ENCODE peak calls at places on chromosomes 1 and 21, in nine cellular contexts. R is stimulated activated CD4-positive, alpha-beta T cell treated with anti-CD3 and anti-CD28 coated beads, Interleukin-12 subunit alpha, Interleukin-12 subunit beta, amount 100 ng/mL, for 48 hours; E is activated naive CD8-positive, alpha-beta T cell treated with anti-CD3 and anti-CD28 coated beads, Interleukin-2, amount 50 U/mL, for 24 hours; Q is naive thymus-derived CD8-positive, alpha-beta T cell; Y is tibial artery; J is adrenal gland; V is esophagus muscularis mucosa; F is neuronal stem cell; S is NCI-H446. X is an unnamed sample.
A peak's percentile ranks its signal among the peaks of the same experiment; 100 is the strongest.

GRCh38 chr1:244450597-244451538 is 841 bp downstream of the ADSS2 start:
- DNase-seq in R (peak; percentile 30), E (peak; percentile 62), Q (peak; percentile 80), Y (peak; percentile 52), J (peak; percentile 65), V (peak; percentile 94), F (peak; percentile 32), S (peak; percentile 6), X (peak; percentile 81)

GRCh38 chr21:36881223-36881622 is 85.2 kb downstream of the HLCS start:
- DNase-seq in R (no peak), E (no peak), Q (no peak), Y (no peak), J (no peak), V (no peak), F (no peak), S (no peak), X (no peak)

GRCh38 chr1:221923921-221924598 is 182.2 kb upstream of the DUSP10 start:
- DNase-seq in R (no peak), E (no peak), Q (no peak), Y (no peak), J (no peak), V (peak; percentile 70), F (no peak), S (no peak), X (no peak)

GRCh38 chr1:84839544-84839943 is 53.5 kb downstream of the LPAR3 start:
- DNase-seq in R (no peak), E (no peak), Q (no peak), Y (no peak), J (no peak), V (no peak), F (no peak), S (no peak), X (no peak)

GRCh38 chr1:18256318-18257235 is 149.0 kb downstream of the IGSF21 start:
- DNase-seq in R (peak; percentile 9), E (peak; percentile 26), Q (no peak), Y (no peak), J (peak; percentile 68), V (no peak), F (peak; percentile 87), S (no peak), X (no peak)

GRCh38 chr21:41899431-41900202 is 20.5 kb upstream of the PRDM15 start:
- DNase-seq in R (peak; percentile 37), E (peak; percentile 73), Q (no peak), Y (no peak), J (no peak), V (no peak), F (no peak), S (no peak), X (peak; percentile 4)

GRCh38 chr21:41478319-41479177 is 29.4 kb downstream of the TMPRSS2 start:
- DNase-seq in R (no peak), E (no peak), Q (no peak), Y (no peak), J (no peak), V (no peak), F (no peak), S (no peak), X (no peak)

GRCh38 chr1:179591592-179592580 is at the start of gene TDRD5:
- DNase-seq in R (no peak), E (no peak), Q (no peak), Y (no peak), J (peak; percentile 34), V (no peak), F (no peak), S (no peak), X (no peak)

GRCh38 chr1:91502882-91503184 is 2.2 kb downstream of the CDC7 start:
- DNase-seq in R (no peak), E (no peak), Q (no peak), Y (no peak), J (no peak), V (no peak), F (no peak), S (no peak), X (no peak)

GRCh38 chr1:4976859-4977440 is 322.5 kb downstream of the AJAP1 start:
- DNase-seq in R (no peak), E (no peak), Q (no peak), Y (no peak), J (no peak), V (no peak), F (no peak), S (no peak), X (no peak)

GRCh38 chr1:151680812-151681211 is 35.8 kb downstream of the CELF3 start:
- DNase-seq in R (no peak), E (no peak), Q (no peak), Y (no peak), J (no peak), V (no peak), F (no peak), S (no peak), X (no peak)

GRCh38 chr1:1455366-1455884 is 5.9 kb downstream of the ATAD3C start:
- DNase-seq in R (no peak), E (no peak), Q (no peak), Y (no peak), J (no peak), V (no peak), F (no peak), S (no peak), X (no peak)

GRCh38 chr1:163060343-163061007 is 8.7 kb upstream of the RGS4 start:
- DNase-seq in R (no peak), E (no peak), Q (no peak), Y (no peak), J (no peak), V (no peak), F (no peak), S (no peak), X (no peak)

GRCh38 chr1:180462099-180462498 is 40.3 kb downstream of the ACBD6 start:
- DNase-seq in R (no peak), E (no peak), Q (no peak), Y (no peak), J (no peak), V (no peak), F (no peak), S (no peak), X (no peak)

GRCh38 chr1:17653728-17654351 is 101.3 kb upstream of the ACTL8 start:
- DNase-seq in R (peak; percentile 14), E (peak; percentile 30), Q (no peak), Y (no peak), J (peak; percentile 66), V (no peak), F (no peak), S (peak; percentile 28), X (peak; percentile 9)

GRCh38 chr1:225651872-225652725 is 824 bp downstream of the ENAH start:
- DNase-seq in R (no peak), E (no peak), Q (no peak), Y (no peak), J (peak; percentile 53), V (no peak), F (peak; percentile 35), S (no peak), X (no peak)

GRCh38 chr21:38333290-38334272 is 76.8 kb downstream of the KCNJ15 start:
- DNase-seq in R (no peak), E (no peak), Q (no peak), Y (no peak), J (no peak), V (no peak), F (no peak), S (peak; percentile 13), X (no peak)

GRCh38 chr1:56578963-56579875 is at the start of gene PLPP3:
- DNase-seq in R (no peak), E (peak; percentile 14), Q (no peak), Y (peak; percentile 90), J (peak; percentile 86), V (peak; percentile 98), F (peak; percentile 85), S (peak; percentile 72), X (no peak)

GRCh38 chr1:204573563-204573925 is 57.3 kb downstream of the MDM4 start:
- DNase-seq in R (no peak), E (no peak), Q (no peak), Y (no peak), J (no peak), V (no peak), F (no peak), S (no peak), X (no peak)

GRCh38 chr1:243924588-243925349 is 74.7 kb upstream of the AKT3 start:
- DNase-seq in R (no peak), E (no peak), Q (no peak), Y (no peak), J (no peak), V (no peak), F (no peak), S (no peak), X (no peak)

GRCh38 chr1:165828103-165828558 is 717 bp downstream of the UCK2 start:
- DNase-seq in R (peak; percentile 41), E (peak; percentile 69), Q (no peak), Y (no peak), J (peak; percentile 38), V (no peak), F (peak; percentile 36), S (peak; percentile 72), X (peak; percentile 18)

GRCh38 chr1:177770096-177770495 is 199.8 kb downstream of the SEC16B start:
- DNase-seq in R (no peak), E (no peak), Q (no peak), Y (no peak), J (no peak), V (no peak), F (no peak), S (no peak), X (no peak)

GRCh38 chr1:25166847-25167246 is 65.5 kb downstream of the SYF2 start:
- DNase-seq in R (no peak), E (no peak), Q (no peak), Y (no peak), J (no peak), V (no peak), F (no peak), S (no peak), X (no peak)

GRCh38 chr1:50427086-50427817 is 4.0 kb upstream of the DMRTA2 start:
- DNase-seq in R (no peak), E (no peak), Q (no peak), Y (no peak), J (no peak), V (no peak), F (peak; percentile 48), S (no peak), X (no peak)

GRCh38 chr1:93635614-93636543 is 45.8 kb downstream of the BCAR3 start:
- DNase-seq in R (no peak), E (no peak), Q (no peak), Y (no peak), J (no peak), V (peak; percentile 80), F (peak; percentile 93), S (no peak), X (no peak)

GRCh38 chr1:8460132-8460544 is 142.2 kb downstream of the SLC45A1 start:
- DNase-seq in R (no peak), E (no peak), Q (no peak), Y (no peak), J (no peak), V (no peak), F (peak; percentile 70), S (no peak), X (no peak)

GRCh38 chr21:33403128-33403785 is at the start of gene IFNGR2:
- DNase-seq in R (no peak), E (peak; percentile 34), Q (peak; percentile 70), Y (no peak), J (no peak), V (no peak), F (peak; percentile 29), S (no peak), X (peak; percentile 41)

GRCh38 chr1:7420706-7421105 is 350.4 kb upstream of the VAMP3 start:
- DNase-seq in R (no peak), E (no peak), Q (peak; percentile 22), Y (peak; percentile 13), J (peak; percentile 5), V (no peak), F (no peak), S (no peak), X (peak; percentile 6)

GRCh38 chr1:201999625-202000238 is 10.7 kb upstream of the ELF3 start:
- DNase-seq in R (no peak), E (peak; percentile 15), Q (no peak), Y (no peak), J (peak; percentile 38), V (no peak), F (no peak), S (peak; percentile 7), X (no peak)

GRCh38 chr1:115430717-115431116 is 92.7 kb upstream of the NGF start:
- DNase-seq in R (no peak), E (no peak), Q (no peak), Y (no peak), J (peak; percentile 66), V (peak; percentile 34), F (no peak), S (no peak), X (no peak)

GRCh38 chr1:95023399-95024050 is 49.2 kb downstream of the ALG14 start:
- DNase-seq in R (no peak), E (no peak), Q (no peak), Y (no peak), J (no peak), V (peak; percentile 21), F (no peak), S (peak; percentile 5), X (no peak)

X was measured in naive thymus-derived CD4-positive, alpha-beta T cell.